ENCODE peak calls at places on chromosomes 16 and 17, in seven cellular contexts. P is HepG2, H is GM12878, U is SK-N-SH, B is H1, E is HCT116, A is K562. O is an unnamed sample.

GRCh38 chr17:4195306-4195705 is 52.3 kb downstream of the CYB5D2 start:
- DNase-seq in A (no peak), P (no peak), E (no peak), H (no peak), B (no peak), U (no peak), O (no peak)

GRCh38 chr16:89122322-89122831 is 28.7 kb downstream of the ACSF3 start:
- DNase-seq in H (no peak), P (no peak), U (no peak), A (no peak), E (no peak), B (no peak), O (no peak)

GRCh38 chr16:81384006-81384405 is 60.6 kb upstream of the CMIP start:
- DNase-seq in P (no peak), H (no peak), A (no peak), E (no peak), B (no peak), U (no peak), O (peak)

GRCh38 chr17:2996208-2996855 is 67.1 kb downstream of the OR1D5 start:
- DNase-seq in B (no peak), A (no peak), U (no peak), E (no peak), H (no peak), P (no peak), O (no peak)

GRCh38 chr16:20072524-20073202 is 1.0 kb downstream of the GPR139 start:
- DNase-seq in A (no peak), H (no peak), E (no peak), B (no peak), P (no peak), U (peak), O (no peak)

GRCh38 chr16:22235839-22236745 is 30.0 kb downstream of the EEF2K start:
- DNase-seq in A (no peak), H (no peak), P (no peak), E (no peak), B (no peak), U (no peak), O (no peak)

GRCh38 chr16:25297151-25297787 is 39.6 kb upstream of the ZKSCAN2 start:
- DNase-seq in E (no peak), H (no peak), B (no peak), A (no peak), P (no peak), U (no peak), O (no peak)

GRCh38 chr17:77572065-77572601 is 386.4 kb upstream of the TNRC6C start:
- DNase-seq in P (no peak), B (no peak), E (no peak), H (no peak), U (no peak), A (no peak), O (no peak)

GRCh38 chr16:20743591-20743990 is 2.0 kb upstream of the THUMPD1 start:
- DNase-seq in U (no peak), B (no peak), P (no peak), A (no peak), H (no peak), E (no peak), O (no peak)

GRCh38 chr16:57657228-57657627 is 10.9 kb upstream of the ADGRG3 start:
- DNase-seq in B (no peak), E (no peak), U (no peak), H (no peak), A (no peak), P (no peak), O (no peak)

GRCh38 chr16:25155553-25156460 is 44.3 kb downstream of the LCMT1 start:
- DNase-seq in A (no peak), H (no peak), P (no peak), E (no peak), U (no peak), B (no peak), O (no peak)

GRCh38 chr17:6392609-6393367 is 42.1 kb downstream of the AIPL1 start:
- DNase-seq in A (no peak), P (peak), B (no peak), H (no peak), E (no peak), U (no peak), O (no peak)
- TF ChIP-seq YY1 in A (no peak), P (no peak), B (no peak), H (no peak), E (no peak), U (no peak), O (no peak)

DNA sequence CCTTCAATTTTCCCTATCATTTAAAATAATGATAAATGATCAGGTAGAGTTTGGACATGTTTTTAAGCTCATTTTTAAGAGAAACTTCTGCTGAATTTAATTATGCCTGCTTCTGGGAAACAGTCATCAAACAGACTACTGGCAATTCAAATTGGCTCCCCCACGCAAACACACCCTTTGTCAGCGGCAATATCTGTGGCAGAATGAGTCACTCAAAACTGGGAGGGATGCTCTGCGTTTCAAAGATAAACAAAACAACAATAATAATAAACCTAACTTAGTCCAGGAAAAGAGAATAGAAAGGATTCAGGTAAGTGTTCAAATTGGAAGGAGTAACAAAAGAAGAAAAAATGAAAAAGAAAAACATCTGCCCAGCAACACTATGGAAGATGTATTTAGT is 108.1 kb upstream of the ERCC4 start:
- DNase-seq in E (no peak), B (no peak), H (no peak), A (no peak), U (no peak), P (no peak), O (no peak)
- H3K4me3 ChIP-seq in E (no peak), B (no peak), H (no peak), A (no peak), U (no peak), P (no peak), O (no peak)

GRCh38 chr17:29568331-29569244 is at the start of gene TP53I13:
- DNase-seq in U (peak), H (no peak), B (no peak), P (peak), A (peak), E (peak), O (no peak)
- TF ChIP-seq YY1 in U (no peak), H (peak), B (no peak), P (peak), A (peak), E (no peak), O (no peak)

DNA sequence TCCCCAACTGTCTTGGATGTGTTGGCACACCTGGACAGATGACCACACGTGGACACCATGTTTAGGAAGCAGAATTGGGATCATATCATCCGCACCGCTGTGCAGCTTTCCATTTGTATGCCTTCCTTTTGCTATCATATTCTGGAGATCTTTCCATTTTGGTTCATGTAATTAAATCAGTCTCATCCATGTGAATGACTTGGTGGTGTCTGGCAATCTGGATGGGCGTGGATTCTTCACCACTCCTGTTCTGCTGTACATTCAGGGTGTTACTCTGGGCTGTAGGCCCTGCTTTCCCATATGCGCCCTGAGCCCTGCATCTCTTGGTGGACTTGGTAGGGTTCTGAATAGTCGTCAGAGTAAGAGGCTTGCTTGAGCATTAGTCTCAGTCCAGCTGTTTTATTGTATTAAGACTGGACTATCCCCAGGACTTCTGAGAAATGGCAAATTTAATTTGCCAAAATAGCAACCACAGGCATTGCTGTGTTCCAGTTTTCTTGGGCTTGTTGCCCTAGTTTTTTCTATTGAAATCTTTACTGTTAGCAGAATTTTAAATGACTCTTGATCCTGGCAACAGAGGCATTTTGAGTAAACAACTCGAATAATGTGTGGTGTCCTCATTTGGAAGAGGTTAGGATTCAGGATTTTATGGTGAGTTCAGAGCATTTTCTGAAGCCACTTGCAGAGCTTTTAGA is 14.9 kb downstream of the BANP start:
- DNase-seq in B (no peak), E (no peak), P (no peak), A (no peak), U (peak), H (no peak), O (no peak)
- H3K4me3 ChIP-seq in B (no peak), E (no peak), P (no peak), A (no peak), U (no peak), H (no peak), O (no peak)

GRCh38 chr17:9959377-9959981 is 54.4 kb upstream of the RCVRN start:
- DNase-seq in A (peak), E (peak), U (peak), H (no peak), B (peak), P (peak), O (peak)
- TF ChIP-seq YY1 in A (no peak), E (no peak), U (no peak), H (no peak), B (peak), P (no peak), O (no peak)

O was measured in NT2/D1.